ENCODE peak calls at places on chromosomes 3 and 15, in four cellular contexts. L is heart left ventricle; R is CD8-positive, alpha-beta T cell; W is PC-3. Z is an unnamed sample. For H3K4me1, the result is how much of the 10 kb centered on the place peaks cover.

GRCh38 chr3:138227650-138228049 is 40.5 kb downstream of the ARMC8 start:
- DNase-seq in L (no peak), R (no peak), W (no peak), Z (peak)

GRCh38 chr15:79948095-79948695 is 22.8 kb downstream of the BCL2A1 start:
- DNase-seq in L (no peak), R (no peak), W (no peak), Z (no peak)

GRCh38 chr15:67307156-67307555 is 52.6 kb downstream of the IQCH start:
- DNase-seq in L (no peak), R (no peak), W (peak), Z (peak)

GRCh38 chr15:74307827-74308642 is 59.4 kb downstream of the CYP11A1 start:
- DNase-seq in L (peak), R (no peak), W (peak), Z (peak)

GRCh38 chr3:61847784-61848462 is 286.6 kb downstream of the PTPRG start:
- DNase-seq in L (peak), R (no peak), W (no peak), Z (no peak)

GRCh38 chr15:74432968-74433591 is 678 bp downstream of the SEMA7A start:
- DNase-seq in L (no peak), R (no peak), W (no peak), Z (no peak)

GRCh38 chr3:111902534-111902933 is 43.5 kb downstream of the PHLDB2 start:
- DNase-seq in L (no peak), R (no peak), W (no peak), Z (no peak)

GRCh38 chr15:64187396-64188191 is 24.8 kb upstream of the PPIB start:
- DNase-seq in L (no peak), R (no peak), W (peak), Z (peak)

GRCh38 chr3:8658326-8659212 is 14.0 kb upstream of the SSUH2 start:
- DNase-seq in L (peak), R (no peak), W (peak), Z (peak)

GRCh38 chr15:77784361-77785292 is 151.9 kb upstream of the LINGO1 start:
- DNase-seq in L (no peak), R (no peak), W (peak), Z (no peak)

GRCh38 chr3:125679258-125679657 is 84.0 kb upstream of the OSBPL11 start:
- DNase-seq in L (no peak), R (no peak), W (no peak), Z (no peak)

GRCh38 chr3:35194666-35195065 is 444.7 kb upstream of the ARPP21 start:
- DNase-seq in L (no peak), R (no peak), W (no peak), Z (peak)

GRCh38 chr15:40843885-40844542 is at the start of gene SPINT1:
- DNase-seq in L (no peak), R (no peak), W (peak), Z (peak)

GRCh38 chr15:75307778-75308390 is 25.2 kb downstream of the GOLGA6D start:
- DNase-seq in L (no peak), R (no peak), W (peak), Z (peak)

GRCh38 chr15:75782926-75783325 is 60.3 kb upstream of the UBE2Q2 start:
- DNase-seq in L (no peak), R (no peak), W (no peak), Z (no peak)

GRCh38 chr3:12993623-12994356 is 79.4 kb downstream of the IQSEC1 start:
- DNase-seq in L (no peak), R (no peak), W (peak), Z (no peak)

GRCh38 chr15:74790080-74790916 is 8.4 kb downstream of the CSK start:
- DNase-seq in L (peak), R (no peak), W (no peak), Z (no peak)

GRCh38 chr3:112364291-112364690 is 31.3 kb downstream of the CD200 start:
- DNase-seq in L (no peak), R (no peak), W (no peak), Z (no peak)

GRCh38 chr3:110165753-110166152 is 828.4 kb upstream of the DPPA4 start:
- DNase-seq in L (no peak), R (no peak), W (no peak), Z (no peak)

GRCh38 chr15:61827131-61827530 is 233.1 kb downstream of the VPS13C start:
- DNase-seq in L (no peak), R (no peak), W (no peak), Z (no peak)

GRCh38 chr15:60004019-60004845 is at the start of gene FOXB1:
- DNase-seq in L (no peak), R (no peak), W (no peak), Z (no peak)

GRCh38 chr3:119062892-119063291 is 28.2 kb upstream of the IGSF11 start:
- DNase-seq in L (no peak), R (no peak), W (no peak), Z (no peak)

GRCh38 chr3:9770276-9770812 is 597 bp upstream of the CAMK1 start:
- DNase-seq in L (peak), R (no peak), W (no peak), Z (no peak)

GRCh38 chr3:127100459-127101410 is 92.2 kb upstream of the PRR23E start:
- DNase-seq in L (no peak), R (no peak), W (no peak), Z (no peak)

GRCh38 chr3:24259901-24260512 is 234.6 kb downstream of the THRB start:
- DNase-seq in L (no peak), R (no peak), W (no peak), Z (no peak)

GRCh38 chr3:61559108-61559731 is 2.2 kb upstream of the PTPRG start:
- DNase-seq in L (no peak), R (no peak), W (no peak), Z (no peak)

GRCh38 chr15:75195122-75195765 is 6.4 kb upstream of the C15orf39 start:
- DNase-seq in L (no peak), R (no peak), W (no peak), Z (no peak)

GRCh38 chr15:45146405-45146804 is 16.6 kb downstream of the DUOX1 start:
- DNase-seq in L (no peak), R (no peak), W (no peak), Z (no peak)

GRCh38 chr3:44555753-44556152 is 760 bp downstream of the ZKSCAN7 start:
- DNase-seq in L (no peak), R (no peak), W (no peak), Z (no peak)

GRCh38 chr15:99916668-99917223 is 183.5 kb upstream of the LYSMD4 start:
- DNase-seq in L (no peak), R (no peak), W (no peak), Z (no peak)

GRCh38 chr15:72934006-72934405 is 118.3 kb upstream of the NEO1 start:
- DNase-seq in L (no peak), R (no peak), W (no peak), Z (no peak)

GRCh38 chr15:32715276-32715675 is 2.5 kb upstream of the GREM1 start:
- DNase-seq in L (no peak), R (no peak), W (peak), Z (no peak)

GRCh38 chr3:121985841-121986240 is 36.2 kb downstream of the ILDR1 start:
- DNase-seq in L (no peak), R (no peak), W (no peak), Z (no peak)

GRCh38 chr3:121995190-121996137 is 26.6 kb downstream of the ILDR1 start:
- DNase-seq in L (peak), R (no peak), W (peak), Z (peak)

GRCh38 chr3:121992601-121993560 is 29.2 kb downstream of the ILDR1 start:
- DNase-seq in L (no peak), R (no peak), W (no peak), Z (no peak)

GRCh38 chr3:121988146-121988545 is 33.9 kb downstream of the ILDR1 start:
- DNase-seq in L (no peak), R (no peak), W (no peak), Z (no peak)

DNA sequence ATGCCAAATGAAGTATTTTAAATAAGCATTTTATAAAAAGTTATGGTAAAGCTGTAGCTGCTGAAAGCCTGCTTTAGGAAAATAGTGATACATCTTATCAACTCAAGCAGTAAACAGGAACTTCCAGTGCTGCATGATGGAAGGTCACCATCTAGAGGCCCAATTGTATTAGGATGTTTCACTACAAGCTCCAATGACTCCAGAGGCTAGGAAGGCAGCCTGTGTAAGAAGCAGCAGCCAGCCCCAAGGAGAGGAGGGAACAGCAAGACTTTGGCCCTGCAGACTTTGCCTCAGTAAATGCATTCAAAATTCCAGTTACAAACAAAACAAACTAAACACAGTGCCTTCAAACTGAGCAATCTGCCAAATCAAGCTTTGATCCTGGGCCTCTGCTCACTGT is 32.1 kb downstream of the ILDR1 start:
- DNase-seq in L (no peak), R (no peak), W (peak), Z (no peak)
- TF ChIP-seq CTCF in L (no peak), R (no peak), W (peak), Z (peak)

DNA sequence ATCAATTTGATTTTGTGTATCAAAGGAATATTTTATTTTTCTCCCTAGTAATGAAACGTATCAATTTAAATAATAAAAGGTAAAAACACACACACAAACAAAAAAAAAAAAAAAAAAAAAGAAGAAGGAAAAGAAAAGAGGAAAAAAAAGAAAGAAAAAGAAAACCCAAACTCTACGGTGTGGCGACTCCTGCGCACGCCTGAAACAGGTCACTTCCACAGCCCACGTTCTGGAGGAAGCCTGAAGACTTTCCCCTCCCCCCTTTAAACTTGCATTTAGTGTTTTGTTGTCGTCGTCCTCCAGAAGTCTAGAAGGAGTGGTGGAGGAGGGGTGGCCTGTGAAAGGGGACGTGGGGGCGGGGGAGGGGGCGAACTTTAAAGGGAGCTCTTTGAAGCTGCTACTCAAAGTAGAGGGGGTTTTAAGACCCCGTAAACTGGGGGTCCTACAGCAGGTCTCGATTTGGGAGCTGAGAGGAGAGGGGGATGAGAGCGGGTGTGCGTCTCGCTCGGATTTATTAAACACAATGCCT is 2.3 kb upstream of the TLE3 start:
- DNase-seq in L (no peak), R (no peak), W (peak), Z (no peak)
- H3K4me1 ChIP-seq in L (half or more), R (under half), W (under half), Z (under half)

GRCh38 chr15:38010390-38010789 is 76.0 kb downstream of the TMCO5A start:
- DNase-seq in L (no peak), R (no peak), W (no peak), Z (no peak)
- TF ChIP-seq CTCF in L (no peak), R (no peak), W (no peak), Z (no peak)

GRCh38 chr3:179181021-179181472 is 32.9 kb downstream of the PIK3CA start:
- DNase-seq in L (no peak), R (no peak), W (peak), Z (no peak)
- H3K4me1 ChIP-seq in L (half or more), R (under half), W (under half), Z (under half)

GRCh38 chr3:65972765-65973164 is 66.0 kb downstream of the MAGI1 start:
- DNase-seq in L (no peak), R (no peak), W (no peak), Z (no peak)
- TF ChIP-seq CTCF in L (no peak), R (no peak), W (peak), Z (no peak)

GRCh38 chr3:196519738-196520122 is 4.6 kb upstream of the SMCO1 start:
- DNase-seq in L (no peak), R (no peak), W (no peak), Z (no peak)
- H3K4me1 ChIP-seq in L (under half), R (under half), W (under half), Z (under half)

DNA sequence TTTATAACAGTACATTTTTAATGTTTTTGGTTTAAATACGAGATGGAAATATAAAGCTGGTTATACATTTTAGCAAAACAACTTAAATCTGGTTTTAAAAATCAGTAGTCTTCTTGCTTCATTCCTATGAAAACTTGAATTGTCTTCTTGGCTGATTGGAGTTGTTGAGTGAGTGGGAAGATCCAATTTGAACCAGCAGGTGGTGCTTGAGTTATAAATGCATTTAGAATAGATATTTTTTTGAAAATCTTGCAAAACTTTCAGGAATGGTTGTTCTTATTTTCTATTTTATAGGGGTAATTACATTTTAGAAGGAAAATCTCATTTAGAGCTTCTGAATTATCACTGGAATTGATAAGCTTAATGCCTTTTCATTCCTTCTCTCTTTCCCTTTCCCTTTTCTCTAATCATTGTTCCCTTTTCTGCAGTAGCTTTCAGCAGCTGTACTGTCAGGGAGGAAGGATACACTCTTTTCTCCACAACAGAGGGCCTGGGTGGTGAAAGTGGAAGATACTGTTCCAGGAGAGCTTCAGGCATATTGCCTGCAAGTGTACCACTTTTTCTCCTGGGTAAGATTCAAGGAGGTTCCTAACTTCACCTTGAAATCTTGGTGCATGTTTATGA is 335.6 kb downstream of the NLGN1 start:
- DNase-seq in L (no peak), R (no peak), W (peak), Z (no peak)
- TF ChIP-seq CTCF in L (peak), R (no peak), W (peak), Z (peak)

GRCh38 chr3:156176629-156177210 is 56.3 kb downstream of the KCNAB1 start:
- DNase-seq in L (no peak), R (no peak), W (no peak), Z (no peak)
- H3K4me1 ChIP-seq in L (under half), R (under half), W (under half), Z (under half)